ENCODE peak calls at places on chromosomes 5 and 9, in five cellular contexts. S, W, L, E and V are unnamed samples.

GRCh38 chr9:71587576-71588362 is 180.5 kb downstream of the CEMIP2 start:
- DNase-seq in W (no peak), L (no peak), S (no peak), E (no peak), V (peak)

GRCh38 chr9:31848505-31849285 is 535.7 kb upstream of the ACO1 start:
- DNase-seq in W (no peak), L (no peak), E (no peak), S (no peak), V (no peak)

GRCh38 chr5:53481887-53482716 is 1.7 kb downstream of the FST start:
- DNase-seq in E (peak), W (peak), S (peak), L (no peak), V (peak)

GRCh38 chr5:6551287-6551954 is 81.4 kb downstream of the NSUN2 start:
- DNase-seq in W (no peak), S (no peak), E (no peak), L (no peak), V (no peak)

GRCh38 chr5:67591491-67591890 is 394.9 kb upstream of the CD180 start:
- DNase-seq in E (no peak), L (no peak), S (no peak), W (no peak), V (no peak)

GRCh38 chr9:130741831-130742449 is 48.4 kb downstream of the EXOSC2 start:
- DNase-seq in W (no peak), L (no peak), S (no peak), E (no peak), V (peak)

GRCh38 chr9:14962193-14962899 is 52.1 kb upstream of the FREM1 start:
- DNase-seq in W (no peak), L (no peak), S (no peak), E (no peak), V (no peak)

GRCh38 chr9:118316831-118317230 is 612.6 kb downstream of the TLR4 start:
- DNase-seq in S (no peak), L (no peak), W (no peak), E (no peak), V (no peak)

GRCh38 chr5:55850839-55851674 is at the start of gene IL31RA:
- DNase-seq in L (peak), E (no peak), S (no peak), W (no peak), V (no peak)

GRCh38 chr5:50726475-50727148 is 60.2 kb downstream of the PARP8 start:
- DNase-seq in E (no peak), S (no peak), L (no peak), W (no peak), V (no peak)

GRCh38 chr9:18238752-18239151 is 235.2 kb upstream of the ADAMTSL1 start:
- DNase-seq in W (no peak), E (no peak), L (no peak), S (no peak), V (no peak)

GRCh38 chr9:95620296-95620695 is 103.5 kb upstream of the PTCH1 start:
- DNase-seq in E (no peak), W (no peak), S (no peak), L (no peak), V (no peak)

GRCh38 chr5:141260458-141261237 is 15.5 kb downstream of the PCDHB15 start:
- DNase-seq in S (no peak), E (no peak), W (no peak), L (no peak), V (no peak)

GRCh38 chr9:90921104-90921503 is 119.5 kb downstream of the SYK start:
- DNase-seq in S (no peak), W (no peak), L (no peak), E (peak), V (no peak)

GRCh38 chr9:117014061-117014460 is 327.0 kb downstream of the TRIM32 start:
- DNase-seq in L (no peak), W (no peak), S (no peak), E (no peak), V (no peak)

GRCh38 chr9:137494104-137494544 is 35.0 kb upstream of the NSMF start:
- DNase-seq in E (no peak), S (no peak), W (no peak), L (no peak), V (no peak)

GRCh38 chr5:157471709-157472108 is 11.7 kb downstream of the NIPAL4 start:
- DNase-seq in E (no peak), W (no peak), S (peak), L (no peak), V (peak)

GRCh38 chr9:3578786-3579185 is 53.0 kb upstream of the RFX3 start:
- DNase-seq in L (no peak), S (no peak), E (no peak), W (no peak), V (no peak)

GRCh38 chr5:6683241-6683640 is 30.0 kb upstream of the TENT4A start:
- DNase-seq in W (no peak), E (no peak), S (no peak), L (no peak), V (no peak)

GRCh38 chr5:172983542-172984243 is at the start of gene ATP6V0E1:
- DNase-seq in L (peak), S (peak), E (peak), W (peak), V (peak)

GRCh38 chr9:69325409-69326212 is 596 bp downstream of the ENTREP1 start:
- DNase-seq in W (no peak), S (no peak), E (peak), L (no peak), V (no peak)

GRCh38 chr9:2596003-2596402 is 25.6 kb upstream of the VLDLR start:
- DNase-seq in S (peak), E (no peak), W (no peak), L (no peak), V (no peak)

GRCh38 chr5:140327589-140327988 is 18.8 kb downstream of the HBEGF start:
- DNase-seq in S (no peak), E (no peak), L (no peak), W (no peak), V (no peak)